ENCODE peak calls at places on chromosomes 13 and 19, in four cellular contexts. One of them, this sample, is unnamed.

GRCh38 chr19:14550201-14550754 is 20.9 kb downstream of the TECR start:
- DNase-seq in left ventricle myocardium inferior: no peak
- DNase-seq in activated T-helper 9 cell treated with anti-CD3 and anti-CD28 coated beads, Interleukin-2, amount 50 U/mL, for 16 hours: no peak
- DNase-seq in mesenteric fat pad: no peak
- DNase-seq in this sample: peak; percentile 58

GRCh38 chr13:95256086-95256485 is 45.2 kb downstream of the ABCC4 start:
- DNase-seq in left ventricle myocardium inferior: no peak
- DNase-seq in activated T-helper 9 cell treated with anti-CD3 and anti-CD28 coated beads, Interleukin-2, amount 50 U/mL, for 16 hours: no peak
- DNase-seq in mesenteric fat pad: no peak
- DNase-seq in this sample: peak; percentile 93

GRCh38 chr19:5923356-5923755 is 9.3 kb downstream of the CAPS start:
- DNase-seq in left ventricle myocardium inferior: no peak
- DNase-seq in activated T-helper 9 cell treated with anti-CD3 and anti-CD28 coated beads, Interleukin-2, amount 50 U/mL, for 16 hours: no peak
- DNase-seq in mesenteric fat pad: no peak
- DNase-seq in this sample: no peak

GRCh38 chr19:54969647-54970046 is 3.5 kb downstream of the NLRP2 start:
- DNase-seq in left ventricle myocardium inferior: no peak
- DNase-seq in activated T-helper 9 cell treated with anti-CD3 and anti-CD28 coated beads, Interleukin-2, amount 50 U/mL, for 16 hours: no peak
- DNase-seq in mesenteric fat pad: no peak
- DNase-seq in this sample: no peak

GRCh38 chr13:100517135-100517534 is 71.5 kb downstream of the GGACT start:
- DNase-seq in left ventricle myocardium inferior: no peak
- DNase-seq in activated T-helper 9 cell treated with anti-CD3 and anti-CD28 coated beads, Interleukin-2, amount 50 U/mL, for 16 hours: no peak
- DNase-seq in mesenteric fat pad: no peak
- DNase-seq in this sample: no peak

GRCh38 chr19:36685835-36686234 is 1.6 kb upstream of the ZNF567 start:
- DNase-seq in left ventricle myocardium inferior: no peak
- DNase-seq in activated T-helper 9 cell treated with anti-CD3 and anti-CD28 coated beads, Interleukin-2, amount 50 U/mL, for 16 hours: no peak
- DNase-seq in mesenteric fat pad: no peak
- DNase-seq in this sample: no peak

GRCh38 chr13:85597790-85598500 is 201.3 kb downstream of the SLITRK6 start:
- DNase-seq in left ventricle myocardium inferior: no peak
- DNase-seq in activated T-helper 9 cell treated with anti-CD3 and anti-CD28 coated beads, Interleukin-2, amount 50 U/mL, for 16 hours: no peak
- DNase-seq in mesenteric fat pad: no peak
- DNase-seq in this sample: peak; percentile 92

GRCh38 chr13:43196750-43197149 is 173.4 kb downstream of the DNAJC15 start:
- DNase-seq in left ventricle myocardium inferior: no peak
- DNase-seq in activated T-helper 9 cell treated with anti-CD3 and anti-CD28 coated beads, Interleukin-2, amount 50 U/mL, for 16 hours: no peak
- DNase-seq in mesenteric fat pad: no peak
- DNase-seq in this sample: no peak

GRCh38 chr13:77002590-77003190 is 10.8 kb downstream of the CLN5 start:
- DNase-seq in left ventricle myocardium inferior: no peak
- DNase-seq in activated T-helper 9 cell treated with anti-CD3 and anti-CD28 coated beads, Interleukin-2, amount 50 U/mL, for 16 hours: no peak
- DNase-seq in mesenteric fat pad: no peak
- DNase-seq in this sample: peak; percentile 10

GRCh38 chr19:42634409-42635232 is 39.9 kb upstream of the CEACAM8 start:
- DNase-seq in left ventricle myocardium inferior: no peak
- DNase-seq in activated T-helper 9 cell treated with anti-CD3 and anti-CD28 coated beads, Interleukin-2, amount 50 U/mL, for 16 hours: no peak
- DNase-seq in mesenteric fat pad: no peak
- DNase-seq in this sample: peak; percentile 34

GRCh38 chr19:29215322-29215845 is 2.4 kb upstream of the UQCRFS1 start:
- DNase-seq in left ventricle myocardium inferior: no peak
- DNase-seq in activated T-helper 9 cell treated with anti-CD3 and anti-CD28 coated beads, Interleukin-2, amount 50 U/mL, for 16 hours: no peak
- DNase-seq in mesenteric fat pad: no peak
- DNase-seq in this sample: no peak

GRCh38 chr13:42276683-42277082 is 4.7 kb downstream of the AKAP11 start:
- DNase-seq in left ventricle myocardium inferior: no peak
- DNase-seq in activated T-helper 9 cell treated with anti-CD3 and anti-CD28 coated beads, Interleukin-2, amount 50 U/mL, for 16 hours: no peak
- DNase-seq in mesenteric fat pad: no peak
- DNase-seq in this sample: no peak

GRCh38 chr13:39253774-39254173 is 215.5 kb downstream of the NHLRC3 start:
- DNase-seq in left ventricle myocardium inferior: no peak
- DNase-seq in activated T-helper 9 cell treated with anti-CD3 and anti-CD28 coated beads, Interleukin-2, amount 50 U/mL, for 16 hours: no peak
- DNase-seq in mesenteric fat pad: no peak
- DNase-seq in this sample: no peak

GRCh38 chr19:54142166-54142780 is 4.7 kb downstream of the CNOT3 start:
- DNase-seq in left ventricle myocardium inferior: no peak
- DNase-seq in activated T-helper 9 cell treated with anti-CD3 and anti-CD28 coated beads, Interleukin-2, amount 50 U/mL, for 16 hours: no peak
- DNase-seq in mesenteric fat pad: no peak
- DNase-seq in this sample: no peak

GRCh38 chr19:53467138-53467502 is 413 bp upstream of the ZNF813 start:
- DNase-seq in left ventricle myocardium inferior: peak; percentile 19
- DNase-seq in activated T-helper 9 cell treated with anti-CD3 and anti-CD28 coated beads, Interleukin-2, amount 50 U/mL, for 16 hours: peak; percentile 2
- DNase-seq in mesenteric fat pad: no peak
- DNase-seq in this sample: no peak

GRCh38 chr19:45468803-45469131 is 971 bp downstream of the FOSB start:
- DNase-seq in left ventricle myocardium inferior: no peak
- DNase-seq in activated T-helper 9 cell treated with anti-CD3 and anti-CD28 coated beads, Interleukin-2, amount 50 U/mL, for 16 hours: no peak
- DNase-seq in mesenteric fat pad: no peak
- DNase-seq in this sample: no peak

GRCh38 chr19:48111280-48111679 is 663 bp upstream of the PLA2G4C start:
- DNase-seq in left ventricle myocardium inferior: no peak
- DNase-seq in activated T-helper 9 cell treated with anti-CD3 and anti-CD28 coated beads, Interleukin-2, amount 50 U/mL, for 16 hours: no peak
- DNase-seq in mesenteric fat pad: no peak
- DNase-seq in this sample: no peak

GRCh38 chr19:50486823-50487515 is 10.3 kb upstream of the GARIN5A start:
- DNase-seq in left ventricle myocardium inferior: no peak
- DNase-seq in activated T-helper 9 cell treated with anti-CD3 and anti-CD28 coated beads, Interleukin-2, amount 50 U/mL, for 16 hours: peak; percentile 34
- DNase-seq in mesenteric fat pad: no peak
- DNase-seq in this sample: no peak